ENCODE peak calls at places on chromosomes 7 and 10, in ten cellular contexts. K is cardiac fibroblast, F is fibroblast of mammary gland, B is epithelial cell of esophagus, U is psoas muscle, O is tibial artery, Q is HFF-Myc, A is OCI-LY7, L is kidney, J is MM.1S. P is an unnamed sample.

GRCh38 chr10:122460891-122461293 is 461 bp upstream of the HTRA1 start:
- DNase-seq in K (no peak), F (no peak), B (no peak), U (no peak), O (no peak), Q (no peak), A (no peak), L (no peak), J (no peak), P (no peak)

GRCh38 chr7:2215851-2216250 is 16.9 kb downstream of the MAD1L1 start:
- DNase-seq in K (no peak), F (no peak), B (no peak), U (no peak), O (no peak), Q (no peak), A (no peak), L (no peak), J (no peak), P (no peak)

GRCh38 chr7:156026076-156027002 is 214.1 kb upstream of the SHH start:
- DNase-seq in K (no peak), F (no peak), B (no peak), U (no peak), O (no peak), Q (no peak), A (no peak), L (no peak), J (no peak), P (no peak)

GRCh38 chr10:122386514-122386913 is 12.0 kb downstream of the PLEKHA1 start:
- DNase-seq in K (no peak), F (no peak), B (no peak), U (no peak), O (no peak), Q (no peak), A (no peak), L (no peak), J (no peak), P (no peak)

GRCh38 chr7:55441668-55442305 is 76.7 kb downstream of the LANCL2 start:
- DNase-seq in K (peak; percentile 58), F (peak; percentile 86), B (no peak), U (no peak), O (no peak), Q (peak; percentile 85), A (no peak), L (no peak), J (no peak), P (peak; percentile 47)

GRCh38 chr7:117937049-117937448 is 63.8 kb upstream of the CTTNBP2 start:
- DNase-seq in K (no peak), F (no peak), B (peak; percentile 37), U (no peak), O (no peak), Q (no peak), A (no peak), L (no peak), J (no peak), P (no peak)

GRCh38 chr10:34520084-34520483 is 295.0 kb downstream of the PARD3 start:
- DNase-seq in K (no peak), F (no peak), B (peak; percentile 92), U (no peak), O (no peak), Q (no peak), A (no peak), L (no peak), J (no peak), P (no peak)

GRCh38 chr10:1369197-1369596 is 313.0 kb downstream of the WDR37 start:
- DNase-seq in K (no peak), F (no peak), B (no peak), U (no peak), O (no peak), Q (no peak), A (no peak), L (no peak), J (no peak), P (no peak)

GRCh38 chr7:87506243-87507180 is 31.0 kb upstream of the ABCB4 start:
- DNase-seq in K (peak; percentile 19), F (peak; percentile 34), B (peak; percentile 32), U (no peak), O (no peak), Q (no peak), A (no peak), L (no peak), J (peak; percentile 12), P (peak; percentile 36)

GRCh38 chr7:87505557-87506242 is 30.2 kb upstream of the ABCB4 start:
- DNase-seq in K (no peak), F (no peak), B (no peak), U (no peak), O (no peak), Q (no peak), A (no peak), L (no peak), J (peak; percentile 59), P (no peak)

GRCh38 chr7:87505122-87505521 is 29.6 kb upstream of the ABCB4 start:
- DNase-seq in K (no peak), F (no peak), B (no peak), U (no peak), O (no peak), Q (no peak), A (no peak), L (no peak), J (no peak), P (no peak)

GRCh38 chr7:87510430-87510875 is 35.0 kb upstream of the ABCB4 start:
- DNase-seq in K (no peak), F (no peak), B (no peak), U (no peak), O (no peak), Q (no peak), A (no peak), L (no peak), J (no peak), P (no peak)

DNA sequence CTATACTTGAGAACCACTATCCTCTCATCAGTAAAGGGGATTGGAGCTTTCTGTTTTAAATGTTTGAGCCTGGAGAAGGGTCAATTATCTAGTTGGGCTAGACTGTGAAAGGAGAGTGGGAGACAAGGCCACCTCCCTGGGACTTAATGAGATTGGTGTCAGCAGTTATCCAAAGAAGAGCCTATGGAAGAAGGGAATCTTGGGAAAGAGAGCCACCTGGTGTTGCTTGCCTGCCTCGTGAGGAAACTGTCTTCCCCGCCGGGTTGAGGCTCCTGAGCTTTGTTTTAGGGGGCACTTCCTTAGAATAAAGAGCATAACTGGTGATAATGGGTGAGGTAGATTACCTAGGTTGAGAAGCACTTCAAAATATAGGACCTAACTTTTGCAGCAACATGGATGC is 32.0 kb upstream of the ABCB4 start:
- DNase-seq in K (no peak), F (no peak), B (peak; percentile 10), U (no peak), O (no peak), Q (no peak), A (no peak), L (no peak), J (no peak), P (no peak)
- TF ChIP-seq CTCF in K (no peak), F (no peak), B (peak; percentile 33), U (no peak), O (no peak), Q (peak; percentile 6), A (peak; percentile 25), L (no peak), J (no peak), P (no peak)

GRCh38 chr7:120991570-120991969 is 3.1 kb downstream of the CPED1 start:
- DNase-seq in K (no peak), F (peak; percentile 74), B (no peak), U (no peak), O (no peak), Q (no peak), A (no peak), L (no peak), J (no peak), P (peak; percentile 57)
- H3K4me3 ChIP-seq in K (peak overlapping the region; percentile 68), F (peak overlapping the region; percentile 70), B (no peak overlapping the region), U (peak overlapping the region; percentile 75), O (peak overlapping the region; percentile 63), Q (peak overlapping the region; percentile 66), A (no peak overlapping the region), L (peak overlapping the region; percentile 58), J (peak overlapping the region; percentile 64), P (peak overlapping the region; percentile 64)

DNA sequence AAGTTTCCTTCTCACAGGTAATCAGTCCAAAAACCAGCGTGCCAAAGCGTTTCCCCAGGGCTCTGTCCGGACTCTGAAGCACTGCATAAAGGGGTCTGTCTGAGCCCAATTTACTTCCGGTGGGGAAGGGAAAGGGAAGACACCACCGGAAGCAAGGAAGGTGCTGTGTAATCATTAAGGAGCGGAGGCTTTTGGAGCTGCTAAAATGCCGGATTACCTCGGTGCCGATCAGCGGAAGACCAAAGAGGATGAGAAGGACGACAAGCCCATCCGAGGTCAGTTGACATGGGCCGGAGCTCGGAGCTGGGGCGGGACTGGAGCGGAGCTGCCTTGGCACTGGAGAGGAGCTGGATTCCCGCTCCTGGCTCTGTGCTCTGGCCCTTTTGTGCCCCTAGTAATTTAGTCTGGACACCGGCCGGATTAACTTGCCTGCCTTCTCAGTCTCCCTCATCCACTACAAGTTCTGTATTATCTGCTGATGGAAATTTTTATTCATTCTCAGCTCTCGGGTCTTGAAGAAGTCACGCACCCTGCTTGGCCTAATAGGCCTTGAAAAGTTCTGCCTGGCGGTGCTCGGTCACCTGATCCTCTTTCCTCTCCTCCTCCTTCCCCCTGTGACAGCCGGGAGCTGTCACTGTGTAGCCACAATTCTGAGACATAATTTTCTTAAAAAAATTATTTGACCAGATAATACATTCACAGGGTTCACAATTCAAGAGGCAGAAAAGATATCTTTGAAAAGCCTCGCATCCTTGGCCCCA is at the start of gene PSMC2:
- DNase-seq in K (peak; percentile 94), F (peak; percentile 93), B (peak; percentile 90), U (peak; percentile 76), O (peak; percentile 87), Q (peak; percentile 73), A (peak; percentile 92), L (peak; percentile 74), J (peak; percentile 89), P (peak; percentile 95)
- TF ChIP-seq CTCF in K (no peak), F (no peak), B (no peak), U (no peak), O (no peak), Q (no peak), A (no peak), L (no peak), J (no peak), P (no peak)

GRCh38 chr10:132616170-132616994 is 78.8 kb downstream of the INPP5A start:
- DNase-seq in K (no peak), F (no peak), B (no peak), U (no peak), O (no peak), Q (no peak), A (no peak), L (peak; percentile 65), J (no peak), P (no peak)

GRCh38 chr10:132613566-132614348 is 76.2 kb downstream of the INPP5A start:
- DNase-seq in K (no peak), F (no peak), B (no peak), U (no peak), O (no peak), Q (no peak), A (no peak), L (peak; percentile 35), J (no peak), P (no peak)

GRCh38 chr10:132614431-132615341 is 77.1 kb downstream of the INPP5A start:
- DNase-seq in K (no peak), F (no peak), B (no peak), U (no peak), O (no peak), Q (no peak), A (no peak), L (peak; percentile 61), J (no peak), P (no peak)

GRCh38 chr10:132616995-132617780 is 79.6 kb downstream of the INPP5A start:
- DNase-seq in K (no peak), F (no peak), B (no peak), U (no peak), O (no peak), Q (no peak), A (no peak), L (no peak), J (no peak), P (no peak)

DNA sequence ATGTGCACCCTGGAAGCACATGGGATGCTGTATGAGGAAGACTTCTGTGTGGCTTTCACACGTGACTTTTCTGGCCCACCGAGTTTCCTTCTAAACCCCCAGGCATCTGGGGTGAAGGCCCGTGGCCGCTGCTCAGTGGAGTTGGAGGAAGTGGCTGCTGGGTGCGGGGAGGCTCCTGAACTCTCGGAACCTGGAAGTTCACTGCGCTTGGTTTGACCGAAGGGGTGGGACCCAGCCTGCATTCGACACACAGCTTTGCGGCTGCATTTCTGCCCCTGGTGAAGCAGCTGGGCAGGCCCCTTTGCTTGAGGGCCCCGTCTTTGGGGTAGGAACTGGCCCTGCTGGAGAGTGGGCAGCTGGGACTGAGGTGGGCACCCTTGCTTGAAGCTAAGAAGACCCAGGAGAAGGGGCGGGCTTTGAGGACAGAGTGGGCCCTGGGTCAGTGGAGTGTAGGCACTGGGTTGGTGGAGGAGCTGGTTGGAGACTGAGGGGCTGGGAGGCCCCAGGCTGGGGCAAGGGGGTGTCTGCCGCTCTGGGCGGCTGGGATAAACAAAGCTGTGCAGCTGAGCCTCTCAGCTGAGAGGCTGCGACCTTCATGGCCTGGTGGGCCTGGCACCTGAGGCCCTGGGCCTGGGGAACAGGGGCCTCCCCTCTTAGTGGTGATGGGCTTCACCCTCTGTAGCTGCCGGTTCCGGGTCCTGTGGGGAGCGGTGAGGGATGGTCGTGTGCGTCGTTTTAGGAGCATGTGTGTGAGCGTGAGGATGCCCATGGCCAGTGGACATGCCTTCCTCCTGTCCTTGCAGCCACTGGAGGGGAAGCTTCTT is 78.0 kb downstream of the INPP5A start:
- DNase-seq in K (no peak), F (no peak), B (no peak), U (no peak), O (no peak), Q (no peak), A (no peak), L (peak; percentile 40), J (no peak), P (no peak)
- H3K4me3 ChIP-seq in K (no peak overlapping the region), F (no peak overlapping the region), B (no peak overlapping the region), U (no peak overlapping the region), O (no peak overlapping the region), Q (no peak overlapping the region), A (no peak overlapping the region), L (no peak overlapping the region), J (no peak overlapping the region), P (no peak overlapping the region)

P was measured in fibroblast of pulmonary artery.